ENCODE peak calls at places on chromosomes 5 and 9, in four cellular contexts. H, J, B and P are unnamed samples.

GRCh38 chr5:8184455-8185063 is 315.6 kb downstream of the MTRR start:
- DNase-seq in H (peak), J (peak), B (no peak), P (peak)

GRCh38 chr5:134626369-134627014 is 6.1 kb downstream of the SAR1B start:
- DNase-seq in H (no peak), J (no peak), B (no peak), P (peak)

GRCh38 chr5:116153687-116154174 is 68.9 kb downstream of the COMMD10 start:
- DNase-seq in H (no peak), J (no peak), B (no peak), P (no peak)

GRCh38 chr5:32443541-32444190 is 874 bp downstream of the ZFR start:
- DNase-seq in H (peak), J (no peak), B (no peak), P (no peak)

GRCh38 chr5:135011355-135012032 is 22.5 kb downstream of the PITX1 start:
- DNase-seq in H (no peak), J (no peak), B (no peak), P (no peak)

GRCh38 chr9:96720435-96720834 is 57.5 kb downstream of the ZNF510 start:
- DNase-seq in H (no peak), J (no peak), B (no peak), P (no peak)

GRCh38 chr9:114805670-114806551 is at the start of gene TNFSF15:
- DNase-seq in H (no peak), J (peak), B (peak), P (peak)

GRCh38 chr5:132295505-132296411 is 1.6 kb downstream of the SLC22A4 start:
- DNase-seq in H (no peak), J (no peak), B (no peak), P (no peak)

GRCh38 chr9:14215614-14216013 is 98.3 kb downstream of the NFIB start:
- DNase-seq in H (no peak), J (no peak), B (no peak), P (no peak)

GRCh38 chr9:129422843-129423700 is 197.8 kb downstream of the C9orf50 start:
- DNase-seq in H (no peak), J (no peak), B (no peak), P (no peak)

GRCh38 chr5:64339776-64340175 is 166.0 kb upstream of the RGS7BP start:
- DNase-seq in H (no peak), J (no peak), B (no peak), P (no peak)

GRCh38 chr9:8241201-8241600 is 441.6 kb upstream of the DMAC1 start:
- DNase-seq in H (no peak), J (no peak), B (no peak), P (no peak)

GRCh38 chr9:95874303-95874988 is 1.0 kb upstream of the ERCC6L2 start:
- DNase-seq in H (no peak), J (no peak), B (no peak), P (peak)

GRCh38 chr9:93676310-93677054 is 100.1 kb downstream of the PHF2 start:
- DNase-seq in H (no peak), J (no peak), B (no peak), P (no peak)

GRCh38 chr5:36777105-36777757 is 99.3 kb upstream of the NIPBL start:
- DNase-seq in H (peak), J (peak), B (no peak), P (peak)

GRCh38 chr5:174325961-174326360 is 280.5 kb downstream of the NSG2 start:
- DNase-seq in H (no peak), J (no peak), B (no peak), P (no peak)

GRCh38 chr5:32951003-32951402 is 239.9 kb downstream of the NPR3 start:
- DNase-seq in H (no peak), J (no peak), B (no peak), P (no peak)

GRCh38 chr9:132069046-132069898 is 10.4 kb downstream of the MED27 start:
- DNase-seq in H (no peak), J (no peak), B (no peak), P (no peak)

GRCh38 chr9:114399381-114399780 is 11.6 kb upstream of the AKNA start:
- DNase-seq in H (no peak), J (no peak), B (no peak), P (no peak)

GRCh38 chr9:127505396-127506116 is 54.2 kb downstream of the LRSAM1 start:
- DNase-seq in H (peak), J (no peak), B (no peak), P (peak)

GRCh38 chr9:8872802-8873201 is 1073.2 kb upstream of the DMAC1 start:
- DNase-seq in H (no peak), J (no peak), B (no peak), P (no peak)

GRCh38 chr9:98742325-98743280 is 33.9 kb upstream of the GABBR2 start:
- DNase-seq in H (no peak), J (no peak), B (no peak), P (no peak)

GRCh38 chr9:129258823-129259301 is 80.8 kb upstream of the IER5L start:
- DNase-seq in H (no peak), J (no peak), B (no peak), P (no peak)

GRCh38 chr5:43041131-43041668 is 1.1 kb upstream of the ANXA2R start:
- DNase-seq in H (no peak), J (no peak), B (no peak), P (no peak)

GRCh38 chr9:12640866-12641636 is 52.1 kb upstream of the TYRP1 start:
- DNase-seq in H (no peak), J (no peak), B (no peak), P (no peak)

GRCh38 chr9:100573655-100574260 is 4.1 kb upstream of the CAVIN4 start:
- DNase-seq in H (no peak), J (no peak), B (no peak), P (no peak)

GRCh38 chr5:123371575-123372179 is 51.5 kb downstream of the CEP120 start:
- DNase-seq in H (peak), J (peak), B (no peak), P (peak)

GRCh38 chr5:54689411-54690251 is 172.1 kb downstream of the SNX18 start:
- DNase-seq in H (no peak), J (no peak), B (no peak), P (no peak)

GRCh38 chr5:96807099-96807654 is 568 bp downstream of the ERAP1 start:
- DNase-seq in H (peak), J (no peak), B (no peak), P (peak)
- TF ChIP-seq CBX5 in H (no peak), J (no peak), B (no peak), P (no peak)

DNA sequence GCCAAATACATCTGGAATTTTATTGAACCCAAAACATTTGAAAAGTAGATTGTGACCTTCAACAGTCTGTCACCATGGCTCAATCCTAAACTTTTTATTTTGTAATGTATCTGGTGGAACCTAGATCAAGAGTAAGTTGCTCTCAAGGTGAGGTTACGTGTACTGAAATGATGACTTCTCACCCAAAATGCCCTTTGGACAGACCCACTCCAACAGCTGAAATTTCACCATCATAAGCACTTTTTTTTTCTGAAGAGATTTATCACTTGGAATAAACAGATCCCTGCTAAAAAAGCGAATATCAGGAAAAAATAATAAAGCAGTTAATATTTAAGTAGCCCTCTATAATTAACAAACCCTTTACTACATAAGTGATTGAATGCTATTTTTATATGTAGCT is 155.0 kb upstream of the FBXL7 start:
- DNase-seq in H (no peak), J (no peak), B (no peak), P (no peak)
- TF ChIP-seq CBX5 in H (no peak), J (no peak), B (no peak), P (no peak)

GRCh38 chr9:86408121-86408520 is 53.9 kb upstream of the TUT7 start:
- DNase-seq in H (no peak), J (no peak), B (no peak), P (no peak)

GRCh38 chr9:86407022-86407421 is 52.8 kb upstream of the TUT7 start:
- DNase-seq in H (no peak), J (no peak), B (no peak), P (peak)

GRCh38 chr9:86413966-86414880 is 60.0 kb upstream of the TUT7 start:
- DNase-seq in H (peak), J (no peak), B (no peak), P (peak)

GRCh38 chr9:86406366-86406765 is 52.2 kb upstream of the TUT7 start:
- DNase-seq in H (no peak), J (no peak), B (no peak), P (peak)

DNA sequence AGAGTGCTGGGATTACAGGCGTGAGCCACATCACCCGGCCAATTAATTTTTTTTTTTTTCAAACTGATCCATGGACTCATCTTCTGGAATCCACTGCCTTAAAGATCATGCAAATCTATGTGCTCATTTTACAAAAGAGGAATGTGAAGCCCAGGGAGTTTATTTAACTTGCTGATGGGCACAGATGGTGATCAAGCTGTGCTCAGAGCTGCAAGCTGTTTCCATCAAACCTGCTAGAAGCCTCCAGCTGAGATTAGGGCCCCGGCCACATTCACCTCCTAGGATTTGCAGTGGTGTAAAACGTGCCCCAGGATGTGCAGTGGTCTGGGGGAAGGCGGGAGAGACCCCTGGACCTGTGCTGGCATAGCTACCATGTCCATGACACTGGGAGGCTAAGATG is 56.1 kb upstream of the TUT7 start:
- DNase-seq in H (no peak), J (peak), B (no peak), P (no peak)
- TF ChIP-seq CBX5 in H (no peak), J (no peak), B (no peak), P (no peak)

GRCh38 chr9:4987996-4988421 is 2.9 kb downstream of the JAK2 start:
- DNase-seq in H (peak), J (no peak), B (peak), P (peak)
- TF ChIP-seq CBX5 in H (no peak), J (no peak), B (no peak), P (no peak)

GRCh38 chr5:14452685-14453084 is 128.9 kb upstream of the OTULINL start:
- DNase-seq in H (no peak), J (no peak), B (no peak), P (no peak)
- TF ChIP-seq CBX5 in H (no peak), J (no peak), B (no peak), P (no peak)

DNA sequence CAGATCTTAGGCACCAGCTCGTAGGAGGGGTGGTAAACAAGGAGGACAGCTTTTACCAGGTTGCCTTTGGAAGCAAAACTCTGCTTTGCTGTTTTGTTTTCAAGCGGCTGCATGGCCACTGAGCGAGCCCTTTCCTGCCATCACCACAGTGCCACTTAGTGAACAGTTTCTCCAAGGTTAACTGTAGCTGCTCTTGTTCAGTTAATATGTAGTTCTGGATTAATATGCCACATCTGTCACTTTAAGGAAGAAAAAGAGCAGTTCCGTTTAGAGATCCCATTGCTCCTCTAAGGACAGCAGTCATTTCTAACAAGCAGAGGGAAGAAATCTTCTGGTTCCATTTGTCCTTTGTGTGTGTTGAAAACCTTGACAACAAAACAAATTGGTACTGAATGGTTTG is 10.4 kb upstream of the ABL1 start:
- DNase-seq in H (no peak), J (no peak), B (no peak), P (no peak)
- TF ChIP-seq CBX5 in H (no peak), J (no peak), B (no peak), P (no peak)

DNA sequence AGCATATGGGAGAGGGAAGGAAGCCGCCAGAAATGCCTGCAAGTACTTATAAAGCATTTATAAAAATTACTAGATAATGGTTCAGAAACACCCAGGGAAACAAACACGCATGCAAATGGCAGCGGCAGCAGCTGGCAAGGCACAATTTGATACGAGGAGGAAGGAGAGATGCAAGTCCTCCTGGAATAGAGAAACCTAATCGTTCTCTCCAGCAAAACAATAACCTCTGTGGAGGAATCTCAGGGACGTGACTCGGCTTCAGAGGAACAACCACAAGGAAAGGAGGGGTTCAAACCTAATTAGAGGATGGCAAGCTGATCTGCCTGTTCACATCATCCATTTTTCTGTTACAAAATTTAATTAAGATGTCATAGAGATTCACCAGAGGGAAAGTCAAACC is 8.8 kb downstream of the TTLL11 start:
- DNase-seq in H (no peak), J (no peak), B (no peak), P (no peak)
- TF ChIP-seq CBX5 in H (no peak), J (no peak), B (no peak), P (no peak)

GRCh38 chr9:117725426-117725887 is 21.3 kb downstream of the TLR4 start:
- DNase-seq in H (no peak), J (no peak), B (no peak), P (no peak)
- TF ChIP-seq CBX5 in H (no peak), J (no peak), B (no peak), P (no peak)

GRCh38 chr5:68344447-68345111 is 129.0 kb downstream of the PIK3R1 start:
- DNase-seq in H (peak), J (no peak), B (no peak), P (no peak)

GRCh38 chr5:68345595-68345994 is 130.0 kb downstream of the PIK3R1 start:
- DNase-seq in H (peak), J (no peak), B (no peak), P (no peak)

GRCh38 chr5:68342693-68343092 is 127.1 kb downstream of the PIK3R1 start:
- DNase-seq in H (no peak), J (no peak), B (no peak), P (no peak)

GRCh38 chr5:68345166-68345565 is 129.6 kb downstream of the PIK3R1 start:
- DNase-seq in H (peak), J (no peak), B (no peak), P (no peak)

DNA sequence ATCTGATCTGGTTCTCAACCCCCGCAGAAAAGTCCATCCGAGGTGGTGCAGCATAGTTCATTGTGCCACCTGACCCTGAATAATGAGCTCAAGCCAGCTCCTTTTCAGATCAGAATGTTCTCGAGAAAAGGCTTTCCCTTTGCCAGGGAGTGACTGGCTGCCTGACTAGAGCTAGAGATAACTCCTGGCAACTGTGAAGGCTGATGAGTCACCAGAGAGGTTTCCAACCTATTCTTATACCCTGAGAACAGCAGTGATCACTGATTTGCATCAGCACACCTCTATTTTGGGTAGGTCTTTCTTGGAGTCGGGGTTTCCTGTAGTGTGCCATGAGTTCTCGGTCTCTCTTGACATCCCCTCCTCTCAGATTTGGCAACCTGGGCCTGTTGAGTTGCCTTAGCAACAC is 127.9 kb downstream of the PIK3R1 start:
- DNase-seq in H (peak), J (no peak), B (peak), P (no peak)
- TF ChIP-seq CBX5 in H (no peak), J (no peak), B (no peak), P (no peak)